ENCODE peak calls at places on chromosomes 5 and 9, in seven cellular contexts. V is PC-9, E is GM23338, C is PC-3, U is HCT116, M is astrocyte, O is neural progenitor cell. N is an unnamed sample.

GRCh38 chr5:157459715-157460599 is at the start of gene NIPAL4:
- DNase-seq in M (no peak), C (no peak), E (peak), O (peak), U (no peak), V (no peak), N (peak)

GRCh38 chr9:15485836-15486678 is 24.7 kb downstream of the PSIP1 start:
- DNase-seq in E (peak), V (no peak), M (no peak), U (no peak), C (peak), O (peak), N (peak)

GRCh38 chr5:82058710-82059109 is 86.9 kb downstream of the ATG10 start:
- DNase-seq in U (no peak), E (no peak), O (no peak), M (peak), V (no peak), C (no peak), N (peak)

GRCh38 chr9:98778251-98778650 is 18.1 kb downstream of the ANKS6 start:
- DNase-seq in O (no peak), V (no peak), C (no peak), M (no peak), E (no peak), U (no peak), N (no peak)

GRCh38 chr5:150656191-150657132 is 4.6 kb upstream of the MYOZ3 start:
- DNase-seq in C (peak), E (peak), M (no peak), U (no peak), V (no peak), O (peak), N (peak)

GRCh38 chr5:122924719-122925395 is 79.4 kb downstream of the SNX24 start:
- DNase-seq in U (no peak), M (no peak), C (no peak), E (peak), O (no peak), V (no peak), N (no peak)

GRCh38 chr5:40202852-40203440 is 476.8 kb upstream of the PTGER4 start:
- DNase-seq in M (no peak), U (no peak), C (no peak), V (no peak), E (no peak), O (no peak), N (no peak)

GRCh38 chr5:120252839-120253238 is 211.3 kb upstream of the PRR16 start:
- DNase-seq in M (peak), V (no peak), U (no peak), O (no peak), C (peak), E (no peak), N (no peak)

GRCh38 chr5:59560553-59560952 is 333.0 kb downstream of the PDE4D start:
- DNase-seq in U (no peak), C (no peak), M (no peak), V (no peak), O (no peak), E (no peak), N (no peak)

GRCh38 chr5:136028782-136029742 is at the start of gene TGFBI:
- DNase-seq in O (peak), U (no peak), V (peak), C (peak), M (no peak), E (peak), N (peak)

GRCh38 chr9:4615251-4615650 is 46.8 kb upstream of the PLPP6 start:
- DNase-seq in U (no peak), E (no peak), M (peak), O (no peak), V (no peak), C (peak), N (peak)

GRCh38 chr9:19934301-19934868 is 145.5 kb upstream of the SLC24A2 start:
- DNase-seq in C (no peak), O (peak), V (no peak), U (no peak), M (peak), E (peak), N (peak)

GRCh38 chr5:159610966-159611579 is 280.8 kb upstream of the IL12B start:
- DNase-seq in O (no peak), E (no peak), C (no peak), M (no peak), U (no peak), V (no peak), N (no peak)

GRCh38 chr5:52997424-52997823 is 8.3 kb downstream of the ITGA2 start:
- DNase-seq in U (no peak), C (no peak), M (no peak), E (no peak), O (peak), V (no peak), N (peak)

GRCh38 chr5:36442352-36442751 is 140.7 kb upstream of the RANBP3L start:
- DNase-seq in O (no peak), C (no peak), U (no peak), M (peak), E (no peak), V (peak), N (no peak)

GRCh38 chr9:34591091-34591910 is 1.8 kb upstream of the CNTFR start:
- DNase-seq in C (peak), U (peak), V (peak), M (peak), E (peak), O (peak), N (peak)

GRCh38 chr9:4424891-4425290 is 65.4 kb upstream of the SLC1A1 start:
- DNase-seq in C (no peak), V (no peak), M (no peak), E (no peak), O (no peak), U (no peak), N (peak)

GRCh38 chr5:154937186-154937717 is 759 bp downstream of the GEMIN5 start:
- DNase-seq in O (peak), V (no peak), E (peak), U (no peak), C (peak), M (no peak), N (peak)

GRCh38 chr9:123998970-123999621 is 12.5 kb upstream of the LHX2 start:
- DNase-seq in U (no peak), C (no peak), V (no peak), M (no peak), E (peak), O (peak), N (no peak)
- TF ChIP-seq EZH2 in U (no peak), C (peak), V (peak), M (peak), E (peak), O (no peak), N (peak)

DNA sequence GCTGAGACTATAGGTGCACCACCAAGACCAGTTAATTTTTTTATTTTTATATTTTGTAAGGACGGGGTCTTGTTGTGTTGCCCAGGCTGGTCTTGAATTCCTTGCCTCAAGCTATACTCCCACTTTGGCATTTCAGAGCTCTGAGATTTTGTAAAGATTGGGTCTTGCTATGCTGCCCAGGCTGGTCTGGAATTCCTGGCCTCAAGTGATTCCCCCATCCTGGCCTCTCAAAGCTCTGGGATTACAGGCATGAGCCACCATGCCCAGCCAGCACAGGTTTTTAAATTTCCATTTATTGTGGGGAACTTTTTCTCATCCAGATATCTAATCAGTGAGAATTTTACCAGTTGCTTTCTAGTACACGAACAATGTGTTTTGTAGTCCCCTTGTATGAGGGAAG is 156.1 kb upstream of the VLDLR start:
- DNase-seq in M (no peak), E (no peak), V (no peak), C (no peak), U (no peak), O (no peak), N (no peak)
- H3K27ac ChIP-seq in M (no peak), E (no peak), V (peak), C (no peak), U (no peak), O (no peak), N (no peak)

DNA sequence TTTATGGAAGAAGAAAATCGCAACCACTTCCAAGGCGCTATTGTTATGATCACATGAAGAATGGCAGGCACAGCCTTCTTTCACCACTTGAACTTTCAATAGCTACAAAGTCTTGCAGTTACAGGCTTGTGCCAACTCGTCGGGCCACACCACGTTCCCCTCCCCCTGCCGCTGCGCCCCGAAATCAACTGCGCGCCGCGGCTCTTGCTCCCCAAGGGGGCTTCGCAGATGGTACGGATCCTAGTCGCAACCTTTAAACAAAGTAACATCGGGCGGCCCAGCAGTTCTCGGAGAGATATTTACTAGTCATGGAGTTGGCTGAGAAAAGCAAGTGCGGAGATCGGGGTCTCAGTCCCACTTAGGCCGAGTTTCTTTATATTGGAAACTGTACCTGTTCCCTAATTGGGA is 1.0 kb upstream of the SEMA6A start:
- DNase-seq in E (peak), U (no peak), C (no peak), V (no peak), O (peak), M (no peak), N (peak)
- H2AFZ ChIP-seq in E (peak), U (peak), C (peak), V (no peak), O (peak), M (peak), N (peak)

GRCh38 chr9:36818242-36818938 is 215.7 kb downstream of the PAX5 start:
- DNase-seq in E (peak), U (no peak), O (peak), V (no peak), C (no peak), M (no peak), N (peak)
- TF ChIP-seq EZH2 in E (no peak), U (no peak), O (peak), V (no peak), C (no peak), M (peak), N (no peak)

GRCh38 chr5:116495786-116496185 is 78.8 kb downstream of the SEMA6A start:
- DNase-seq in E (no peak), U (no peak), O (no peak), C (no peak), M (no peak), V (no peak), N (no peak)

GRCh38 chr5:116502097-116502496 is 72.5 kb downstream of the SEMA6A start:
- DNase-seq in U (no peak), O (no peak), E (no peak), V (no peak), M (no peak), C (no peak), N (no peak)

GRCh38 chr5:116494784-116495480 is 79.7 kb downstream of the SEMA6A start:
- DNase-seq in U (no peak), V (no peak), E (no peak), C (peak), M (no peak), O (peak), N (no peak)

GRCh38 chr5:116498478-116498877 is 76.1 kb downstream of the SEMA6A start:
- DNase-seq in C (no peak), U (no peak), V (no peak), O (no peak), E (peak), M (no peak), N (no peak)

GRCh38 chr5:116497648-116498047 is 77.0 kb downstream of the SEMA6A start:
- DNase-seq in V (no peak), U (no peak), C (no peak), O (no peak), E (no peak), M (no peak), N (no peak)
- H3K27ac ChIP-seq in V (no peak), U (no peak), C (no peak), O (peak), E (peak), M (no peak), N (no peak)

GRCh38 chr5:68012429-68012828 is 203.1 kb upstream of the PIK3R1 start:
- DNase-seq in U (no peak), C (no peak), M (peak), O (no peak), E (no peak), V (no peak), N (peak)
- H2AFZ ChIP-seq in U (no peak), C (no peak), M (no peak), O (no peak), E (no peak), V (no peak), N (no peak)

DNA sequence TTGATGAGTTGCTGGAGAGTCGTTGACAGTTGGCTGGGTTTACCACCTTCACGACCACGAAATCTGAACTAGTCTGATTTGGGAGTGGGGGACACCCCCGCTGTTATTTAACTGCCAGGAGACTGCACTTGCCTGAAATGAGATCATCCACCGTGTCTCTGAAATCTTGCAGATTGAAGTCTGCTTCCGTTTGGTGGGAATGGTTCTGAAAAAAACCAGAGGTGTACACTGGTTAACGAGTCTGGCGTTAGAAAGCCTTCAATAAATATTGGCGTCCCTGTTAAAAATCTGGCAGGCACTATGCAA is 4.3 kb downstream of the MCIDAS start:
- DNase-seq in M (no peak), U (no peak), E (no peak), V (no peak), C (no peak), O (no peak), N (no peak)
- TF ChIP-seq EZH2 in M (no peak), U (no peak), E (peak), V (no peak), C (no peak), O (no peak), N (peak)

DNA sequence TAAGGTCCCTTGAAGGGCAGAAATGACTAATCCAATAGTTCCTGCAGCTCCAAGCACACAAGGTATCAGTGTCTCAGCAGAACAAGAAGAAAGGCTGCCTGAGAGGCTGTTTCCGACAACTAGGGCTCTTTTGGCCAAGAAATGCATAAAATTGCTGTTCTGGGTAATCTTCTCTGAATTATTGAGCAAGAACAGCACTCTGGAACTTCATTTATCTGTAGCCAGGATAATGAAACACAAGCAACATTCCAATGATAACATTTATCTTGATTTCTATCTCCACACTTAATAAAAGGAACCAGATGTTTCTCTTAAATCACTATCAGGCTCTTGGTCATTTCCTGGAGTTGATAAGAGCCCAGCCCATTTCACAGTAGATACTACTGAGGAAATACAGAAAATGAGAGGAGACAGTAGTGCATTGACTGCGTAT is 17.0 kb upstream of the AUH start:
- DNase-seq in U (no peak), C (no peak), V (no peak), E (no peak), O (no peak), M (peak), N (peak)
- H3K27ac ChIP-seq in U (no peak), C (no peak), V (no peak), E (no peak), O (no peak), M (no peak), N (no peak)

DNA sequence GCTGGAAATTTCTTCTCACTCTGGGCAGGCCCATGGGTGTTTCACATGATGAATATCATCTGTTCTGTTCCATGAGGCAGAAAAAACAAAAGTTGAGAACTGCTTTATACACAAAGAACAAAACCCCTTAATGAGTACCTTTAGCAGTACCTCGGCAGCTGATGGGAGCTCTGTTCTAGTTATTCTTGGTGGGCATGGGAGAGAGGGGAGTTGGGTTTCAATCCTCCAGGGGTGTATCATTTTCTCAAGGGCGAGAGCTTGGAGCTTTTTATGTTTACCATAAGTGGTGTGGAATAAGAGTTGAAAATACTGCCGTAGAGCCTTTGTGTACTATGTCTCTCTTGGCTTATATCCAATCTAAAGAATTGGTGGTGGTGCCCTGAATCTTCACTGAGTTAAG is 103.3 kb upstream of the ZNF608 start:
- DNase-seq in V (no peak), O (no peak), E (no peak), C (no peak), U (no peak), M (no peak), N (no peak)
- H2AFZ ChIP-seq in V (no peak), O (no peak), E (no peak), C (no peak), U (no peak), M (no peak), N (no peak)